ENCODE peak calls at places on chromosomes 4 and X, in six cellular contexts. D is mesenchymal stem cell, N is cardiac muscle cell, Y is left ventricle myocardium inferior, A is adipocyte, R is PC-3. H is an unnamed sample. For H3K4me1, the result is how much of the 10 kb centered on the place peaks cover.

GRCh38 chr4:7196731-7197130 is 4.4 kb downstream of the SORCS2 start:
- DNase-seq in R (peak), A (no peak), N (no peak), D (no peak), Y (no peak), H (peak)

GRCh38 chr4:153643406-153644016 is 40.6 kb upstream of the TLR2 start:
- DNase-seq in Y (no peak), N (peak), R (peak), A (peak), D (peak), H (peak)

GRCh38 chrX:101799387-101799786 is 132.4 kb downstream of the ZMAT1 start:
- DNase-seq in N (peak), D (peak), A (peak), R (peak), Y (peak), H (peak)

GRCh38 chr4:70734168-70734954 is 12.6 kb downstream of the RUFY3 start:
- DNase-seq in Y (no peak), A (peak), D (peak), R (peak), N (peak), H (peak)

GRCh38 chrX:104284407-104285000 is 29.8 kb upstream of the ESX1 start:
- DNase-seq in N (no peak), D (no peak), A (no peak), Y (no peak), R (no peak), H (no peak)

GRCh38 chr4:16289872-16290554 is 63.7 kb upstream of the TAPT1 start:
- DNase-seq in A (peak), D (peak), R (peak), N (peak), Y (no peak), H (peak)

GRCh38 chr4:99987681-99988080 is 37.6 kb upstream of the H2AZ1 start:
- DNase-seq in N (no peak), R (no peak), Y (no peak), D (no peak), A (no peak), H (no peak)

GRCh38 chr4:65580551-65580950 is 89.7 kb downstream of the EPHA5 start:
- DNase-seq in Y (no peak), R (peak), D (peak), A (peak), N (peak), H (no peak)

GRCh38 chr4:104015680-104016079 is 295.9 kb upstream of the TACR3 start:
- DNase-seq in A (peak), R (peak), Y (no peak), D (peak), N (peak), H (peak)

GRCh38 chr4:96301727-96302126 is 461.8 kb downstream of the PDHA2 start:
- DNase-seq in Y (no peak), N (no peak), D (no peak), R (no peak), A (no peak), H (no peak)

GRCh38 chrX:349196-349595 is 30.6 kb upstream of the GTPBP6 start:
- DNase-seq in Y (peak), D (peak), A (no peak), R (no peak), N (peak), H (no peak)

GRCh38 chrX:27884654-27885053 is 76.9 kb downstream of the MAGEB10 start:
- DNase-seq in N (no peak), D (no peak), R (no peak), A (no peak), Y (no peak), H (no peak)

GRCh38 chr4:93370256-93370655 is 458.3 kb upstream of the ATOH1 start:
- DNase-seq in D (no peak), N (no peak), Y (no peak), R (no peak), A (no peak), H (no peak)

GRCh38 chr4:152206646-152207435 is 329.1 kb downstream of the FBXW7 start:
- DNase-seq in D (peak), N (peak), A (no peak), Y (no peak), R (no peak), H (no peak)

GRCh38 chr4:125316781-125317525 is 2.2 kb downstream of the FAT4 start:
- DNase-seq in R (no peak), D (peak), Y (peak), A (peak), N (peak), H (peak)

GRCh38 chr4:76204936-76205335 is 8.7 kb downstream of the SCARB2 start:
- DNase-seq in Y (no peak), R (no peak), D (no peak), A (no peak), N (no peak), H (no peak)

GRCh38 chr4:76209876-76210275 is 3.7 kb downstream of the SCARB2 start:
- DNase-seq in Y (no peak), A (no peak), D (no peak), R (no peak), N (no peak), H (no peak)

GRCh38 chr4:76206222-76206942 is 7.2 kb downstream of the SCARB2 start:
- DNase-seq in A (peak), Y (no peak), N (no peak), R (no peak), D (no peak), H (no peak)

GRCh38 chr4:76210502-76210901 is 3.1 kb downstream of the SCARB2 start:
- DNase-seq in A (no peak), Y (no peak), R (no peak), N (no peak), D (no peak), H (no peak)

GRCh38 chr4:76208005-76208765 is 5.4 kb downstream of the SCARB2 start:
- DNase-seq in Y (peak), R (peak), N (peak), D (peak), A (peak), H (peak)
- H3K4me1 ChIP-seq in Y (half or more), R (under half), N (under half), D (under half), A (half or more), H (under half)

DNA sequence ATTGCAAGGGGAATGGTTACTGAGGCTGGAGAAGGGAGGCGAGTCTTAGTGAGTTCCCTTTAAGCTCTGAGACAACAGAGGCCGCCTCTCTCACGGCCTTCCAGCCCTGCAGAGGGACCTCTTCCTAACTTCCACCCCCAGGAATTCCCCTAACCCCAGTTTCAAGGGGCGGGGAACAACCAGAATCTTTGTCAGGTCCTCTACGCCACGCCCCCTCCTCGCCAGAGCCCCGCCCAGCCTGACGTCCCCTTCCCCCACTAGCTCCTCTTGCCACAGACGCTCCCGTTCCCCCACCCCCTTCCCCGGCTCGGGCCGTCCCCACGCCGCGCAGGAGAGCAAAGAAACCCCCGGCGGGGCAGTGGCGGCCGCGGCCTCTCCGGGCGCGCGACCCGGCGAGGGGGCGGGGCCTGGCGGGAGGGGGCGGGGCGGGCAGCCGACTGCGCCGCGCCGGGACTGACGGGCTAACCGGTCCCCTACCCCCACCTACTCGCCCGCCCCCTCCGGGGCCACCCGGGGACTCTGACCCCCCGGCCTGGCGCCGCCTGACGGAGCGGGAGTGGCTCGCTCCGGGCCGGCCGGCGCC is 12.2 kb upstream of the TMEM156 start:
- DNase-seq in Y (peak), A (peak), R (peak), N (peak), D (peak), H (peak)
- H3K4me1 ChIP-seq in Y (half or more), A (under half), R (under half), N (under half), D (under half), H (under half)

DNA sequence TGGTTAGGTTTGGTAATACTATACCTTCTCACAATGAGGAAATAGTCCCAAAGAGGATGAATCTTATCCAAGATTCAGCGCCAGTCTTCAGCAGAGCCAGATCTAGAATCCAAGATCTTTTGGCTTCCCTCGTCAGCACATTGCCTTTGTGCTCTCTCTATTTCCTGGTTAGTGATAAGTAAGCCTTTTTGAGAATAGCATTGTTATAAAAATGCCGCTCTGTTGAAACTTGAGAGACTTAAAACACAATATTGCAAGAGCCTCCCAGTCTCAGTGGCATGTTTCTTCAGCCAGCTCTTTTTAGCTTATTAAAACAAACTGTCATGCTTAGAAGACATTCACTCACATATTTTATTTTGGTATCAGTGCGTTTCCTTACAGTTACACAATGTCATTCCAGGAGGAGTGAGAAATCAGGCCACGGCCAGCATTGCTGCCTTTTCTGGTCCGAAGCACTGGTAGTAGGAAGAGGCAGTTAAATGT is 141.4 kb downstream of the KLHL8 start:
- DNase-seq in N (peak), R (no peak), A (peak), Y (peak), D (peak), H (peak)
- H3K4me1 ChIP-seq in N (under half), R (under half), A (half or more), Y (half or more), D (under half), H (under half)

DNA sequence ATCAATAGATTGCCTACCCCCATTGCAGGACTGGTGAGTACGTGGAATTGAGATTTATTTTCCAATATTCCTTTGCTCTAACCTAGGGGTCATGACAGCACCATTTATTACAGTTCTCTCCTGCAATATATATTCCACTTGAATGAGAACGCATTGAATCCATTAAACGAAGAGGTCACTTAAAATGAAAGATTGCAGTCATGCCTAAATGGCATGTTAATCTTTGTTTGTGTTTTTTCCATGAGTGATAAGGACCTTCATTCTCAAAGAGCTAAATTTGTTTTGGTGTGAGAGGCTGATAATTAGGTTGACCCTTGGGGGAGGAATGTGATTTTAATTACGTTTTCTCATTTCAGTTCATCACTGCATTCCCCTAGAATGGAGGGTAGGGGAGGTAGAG is 13.5 kb upstream of the LIMCH1 start:
- DNase-seq in R (no peak), D (no peak), A (no peak), N (no peak), Y (no peak), H (no peak)
- H3K4me1 ChIP-seq in R (under half), D (under half), A (under half), N (under half), Y (half or more), H (under half)

GRCh38 chr4:155582031-155582430 is 84.6 kb upstream of the GUCY1A1 start:
- DNase-seq in Y (no peak), D (no peak), A (no peak), N (no peak), R (no peak), H (no peak)
- H3K4me1 ChIP-seq in Y (under half), D (under half), A (under half), N (under half), R (under half), H (under half)

GRCh38 chr4:107997001-107997788 is 7.5 kb downstream of the HADH start:
- DNase-seq in R (peak), D (peak), Y (no peak), A (peak), N (no peak), H (no peak)
- H3K4me1 ChIP-seq in R (under half), D (under half), Y (half or more), A (half or more), N (under half), H (under half)

GRCh38 chr4:73252001-73252400 is 6.6 kb downstream of the ANKRD17 start:
- DNase-seq in R (no peak), A (no peak), N (no peak), Y (no peak), D (peak), H (no peak)
- H3K4me1 ChIP-seq in R (under half), A (under half), N (under half), Y (half or more), D (under half), H (under half)

GRCh38 chr4:108119199-108119800 is 49.4 kb downstream of the LEF1 start:
- DNase-seq in A (no peak), Y (no peak), N (no peak), D (no peak), R (peak), H (no peak)

GRCh38 chr4:108115168-108115526 is 53.6 kb downstream of the LEF1 start:
- DNase-seq in R (no peak), A (no peak), D (no peak), Y (no peak), N (no peak), H (no peak)

GRCh38 chr4:108118505-108118904 is 50.2 kb downstream of the LEF1 start:
- DNase-seq in A (peak), D (peak), Y (no peak), N (no peak), R (peak), H (peak)

GRCh38 chr4:108116423-108117168 is 52.1 kb downstream of the LEF1 start:
- DNase-seq in Y (no peak), D (no peak), R (no peak), N (no peak), A (no peak), H (no peak)

DNA sequence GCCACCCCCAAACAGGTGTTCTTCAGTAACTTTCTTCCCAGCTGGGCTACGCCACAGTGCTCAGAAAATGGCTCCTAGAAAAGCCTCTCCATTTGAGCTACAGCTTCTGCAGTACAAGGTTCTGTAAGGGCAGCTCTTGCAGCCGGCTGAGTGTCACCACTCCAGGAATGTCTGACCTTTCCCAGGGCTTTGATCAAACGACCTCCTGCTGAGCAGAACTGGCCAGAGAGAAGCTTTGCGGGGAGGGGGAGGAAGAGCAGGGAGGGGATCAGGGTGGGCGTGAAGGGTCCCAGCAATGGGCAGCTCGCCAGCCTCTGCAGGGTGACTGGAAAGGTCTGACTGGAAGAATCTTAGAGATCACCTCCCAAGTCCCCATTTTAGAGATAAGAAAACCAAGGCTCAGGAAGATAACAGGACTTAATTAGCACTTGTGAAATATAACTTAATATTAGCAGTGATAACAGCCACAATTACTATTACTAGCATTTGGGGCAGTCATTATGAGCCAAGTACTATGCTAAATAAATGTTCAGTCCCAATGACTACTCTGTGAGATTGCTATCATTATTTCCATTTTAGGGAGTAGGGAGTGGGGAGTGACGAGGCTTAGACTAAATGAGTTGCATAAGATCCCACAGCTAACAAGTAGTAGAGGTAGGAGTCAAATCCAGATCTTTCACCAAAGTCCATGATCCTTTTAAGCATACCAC is 51.1 kb downstream of the LEF1 start:
- DNase-seq in N (peak), A (no peak), D (peak), R (peak), Y (no peak), H (no peak)
- H3K4me1 ChIP-seq in N (half or more), A (under half), D (under half), R (under half), Y (under half), H (under half)

GRCh38 chr4:8857682-8858187 is 13.9 kb downstream of the HMX1 start:
- DNase-seq in N (no peak), D (no peak), Y (no peak), A (no peak), R (no peak), H (no peak)
- H3K4me1 ChIP-seq in N (under half), D (under half), Y (under half), A (under half), R (under half), H (under half)